ENCODE peak calls at places on chromosomes 4 and X, in ten cellular contexts. Y, U, P, F, B, I, V, N, O and W are unnamed samples.
A peak's percentile ranks its signal among the peaks of the same experiment; 100 is the strongest.

GRCh38 chrX:74537011-74537390 is 77.4 kb downstream of the RLIM start:
- DNase-seq in Y (no peak), U (no peak), P (no peak), F (no peak), B (no peak), I (peak; percentile 44), V (peak; percentile 68), N (no peak), O (no peak), W (no peak)

GRCh38 chr4:36323801-36324419 is 42.5 kb downstream of the DTHD1 start:
- DNase-seq in Y (no peak), U (no peak), P (no peak), F (no peak), B (no peak), I (no peak), V (no peak), N (no peak), O (no peak), W (no peak)

GRCh38 chrX:46649421-46650260 is 76.1 kb downstream of the CHST7 start:
- DNase-seq in Y (no peak), U (peak; percentile 45), P (no peak), F (no peak), B (no peak), I (peak; percentile 11), V (peak; percentile 70), N (no peak), O (peak; percentile 25), W (peak; percentile 59)

GRCh38 chrX:130125090-130125489 is 14.8 kb upstream of the ELF4 start:
- DNase-seq in Y (no peak), U (no peak), P (no peak), F (no peak), B (peak; percentile 50), I (peak; percentile 51), V (no peak), N (no peak), O (peak; percentile 46), W (no peak)

GRCh38 chr4:92303621-92304027 is at the start of gene GRID2:
- DNase-seq in Y (no peak), U (peak; percentile 75), P (no peak), F (peak; percentile 62), B (no peak), I (peak; percentile 38), V (peak; percentile 91), N (no peak), O (peak; percentile 20), W (peak; percentile 18)

GRCh38 chr4:123444298-123444731 is 47.7 kb downstream of the SPRY1 start:
- DNase-seq in Y (no peak), U (peak; percentile 91), P (peak; percentile 90), F (peak; percentile 71), B (no peak), I (peak; percentile 73), V (peak; percentile 84), N (no peak), O (peak; percentile 30), W (peak; percentile 55)

GRCh38 chr4:174544496-174544895 is 22.2 kb upstream of the HPGD start:
- DNase-seq in Y (no peak), U (no peak), P (peak; percentile 55), F (no peak), B (no peak), I (no peak), V (no peak), N (no peak), O (no peak), W (no peak)

GRCh38 chr4:86934147-86934771 is 552 bp upstream of the AFF1 start:
- DNase-seq in Y (no peak), U (peak; percentile 35), P (no peak), F (peak; percentile 31), B (no peak), I (no peak), V (peak; percentile 65), N (no peak), O (no peak), W (peak; percentile 32)

GRCh38 chr4:185738038-185738552 is 73.9 kb downstream of the SORBS2 start:
- DNase-seq in Y (peak; percentile 91), U (no peak), P (no peak), F (no peak), B (no peak), I (no peak), V (no peak), N (no peak), O (no peak), W (no peak)
- H3K4me1 ChIP-seq in Y (peaks cover 76% of the 10 kb centered on the region), U (peaks cover 22% of the 10 kb centered on the region), P (no peaks in the 10 kb centered on the region), F (peaks cover 45% of the 10 kb centered on the region), B (peaks cover 82% of the 10 kb centered on the region), I (no peaks in the 10 kb centered on the region), V (peaks cover 8% of the 10 kb centered on the region), N (no peaks in the 10 kb centered on the region), O (peaks cover 44% of the 10 kb centered on the region), W (peaks cover 3% of the 10 kb centered on the region)

DNA sequence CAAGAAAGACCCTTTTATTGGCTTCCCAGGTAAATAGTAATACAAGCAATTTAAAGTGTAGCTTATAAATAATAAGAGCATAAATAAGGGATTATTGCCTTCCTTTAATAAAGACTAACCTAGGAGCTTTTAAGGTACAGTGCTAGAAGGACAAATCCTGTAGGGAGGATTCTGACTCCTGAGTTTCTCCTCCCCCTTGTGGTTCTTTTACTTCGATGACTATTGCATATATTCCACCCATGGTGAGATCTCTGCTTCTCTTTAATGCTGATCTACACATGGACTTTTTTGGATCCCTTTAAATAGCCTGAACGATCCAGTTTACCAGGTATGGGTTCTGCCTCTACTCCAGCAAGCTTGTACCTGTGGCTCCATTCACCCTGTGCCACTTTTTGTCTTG is 2.5 kb downstream of the GALNT7 start:
- DNase-seq in Y (no peak), U (peak; percentile 45), P (peak; percentile 42), F (peak; percentile 25), B (no peak), I (peak; percentile 37), V (no peak), N (no peak), O (no peak), W (no peak)
- H3K4me3 ChIP-seq in Y (no peak overlapping the region), U (peak overlapping the region; percentile 98), P (no peak overlapping the region), F (no peak overlapping the region), B (no peak overlapping the region), I (peak overlapping the region; percentile 80), V (peak overlapping the region; percentile 86), N (no peak overlapping the region), O (no peak overlapping the region), W (no peak overlapping the region)

DNA sequence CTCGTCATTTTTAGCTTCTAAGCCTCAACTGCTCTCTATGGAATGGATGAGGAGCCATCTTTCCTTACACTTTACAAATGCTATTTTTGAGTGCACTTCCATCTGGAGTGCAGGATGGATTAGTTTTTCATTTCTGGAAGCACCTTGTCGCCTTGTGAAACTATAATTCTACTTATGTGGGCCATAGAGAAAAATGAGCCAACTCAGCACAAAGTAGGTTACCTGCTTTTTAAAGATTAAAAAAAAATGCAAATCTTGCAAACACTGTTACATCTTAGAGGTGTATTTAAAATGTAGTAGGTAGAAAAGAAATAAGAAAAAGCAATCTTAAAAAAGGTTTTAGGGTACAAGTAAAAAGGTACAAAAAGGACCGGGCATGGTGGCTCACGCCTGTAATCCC is 10.9 kb downstream of the BOD1L1 start:
- DNase-seq in Y (no peak), U (no peak), P (no peak), F (no peak), B (no peak), I (no peak), V (no peak), N (no peak), O (no peak), W (no peak)
- H3K4me1 ChIP-seq in Y (peaks cover 6% of the 10 kb centered on the region), U (no peaks in the 10 kb centered on the region), P (no peaks in the 10 kb centered on the region), F (no peaks in the 10 kb centered on the region), B (no peaks in the 10 kb centered on the region), I (no peaks in the 10 kb centered on the region), V (no peaks in the 10 kb centered on the region), N (peaks cover 18% of the 10 kb centered on the region), O (no peaks in the 10 kb centered on the region), W (no peaks in the 10 kb centered on the region)

GRCh38 chr4:152321923-152322322 is 214.0 kb downstream of the FBXW7 start:
- DNase-seq in Y (no peak), U (no peak), P (no peak), F (no peak), B (no peak), I (no peak), V (no peak), N (no peak), O (no peak), W (no peak)
- H3K4me3 ChIP-seq in Y (no peak overlapping the region), U (no peak overlapping the region), P (no peak overlapping the region), F (no peak overlapping the region), B (no peak overlapping the region), I (no peak overlapping the region), V (no peak overlapping the region), N (no peak overlapping the region), O (no peak overlapping the region), W (no peak overlapping the region)

GRCh38 chr4:38672247-38673071 is 8.5 kb downstream of the KLF3 start:
- DNase-seq in Y (no peak), U (peak; percentile 91), P (no peak), F (no peak), B (no peak), I (no peak), V (peak; percentile 80), N (no peak), O (no peak), W (peak; percentile 68)

GRCh38 chr4:38673109-38673978 is 9.3 kb downstream of the KLF3 start:
- DNase-seq in Y (no peak), U (no peak), P (peak; percentile 98), F (peak; percentile 25), B (no peak), I (peak; percentile 70), V (peak; percentile 55), N (no peak), O (peak; percentile 72), W (peak; percentile 26)

GRCh38 chr4:38676986-38677385 is 13.0 kb downstream of the KLF3 start:
- DNase-seq in Y (peak; percentile 70), U (no peak), P (no peak), F (no peak), B (no peak), I (no peak), V (peak; percentile 28), N (no peak), O (no peak), W (no peak)

GRCh38 chr4:38675167-38676121 is 11.4 kb downstream of the KLF3 start:
- DNase-seq in Y (peak; percentile 94), U (peak; percentile 90), P (peak; percentile 84), F (peak; percentile 86), B (peak; percentile 63), I (peak; percentile 90), V (peak; percentile 93), N (no peak), O (no peak), W (peak; percentile 89)

DNA sequence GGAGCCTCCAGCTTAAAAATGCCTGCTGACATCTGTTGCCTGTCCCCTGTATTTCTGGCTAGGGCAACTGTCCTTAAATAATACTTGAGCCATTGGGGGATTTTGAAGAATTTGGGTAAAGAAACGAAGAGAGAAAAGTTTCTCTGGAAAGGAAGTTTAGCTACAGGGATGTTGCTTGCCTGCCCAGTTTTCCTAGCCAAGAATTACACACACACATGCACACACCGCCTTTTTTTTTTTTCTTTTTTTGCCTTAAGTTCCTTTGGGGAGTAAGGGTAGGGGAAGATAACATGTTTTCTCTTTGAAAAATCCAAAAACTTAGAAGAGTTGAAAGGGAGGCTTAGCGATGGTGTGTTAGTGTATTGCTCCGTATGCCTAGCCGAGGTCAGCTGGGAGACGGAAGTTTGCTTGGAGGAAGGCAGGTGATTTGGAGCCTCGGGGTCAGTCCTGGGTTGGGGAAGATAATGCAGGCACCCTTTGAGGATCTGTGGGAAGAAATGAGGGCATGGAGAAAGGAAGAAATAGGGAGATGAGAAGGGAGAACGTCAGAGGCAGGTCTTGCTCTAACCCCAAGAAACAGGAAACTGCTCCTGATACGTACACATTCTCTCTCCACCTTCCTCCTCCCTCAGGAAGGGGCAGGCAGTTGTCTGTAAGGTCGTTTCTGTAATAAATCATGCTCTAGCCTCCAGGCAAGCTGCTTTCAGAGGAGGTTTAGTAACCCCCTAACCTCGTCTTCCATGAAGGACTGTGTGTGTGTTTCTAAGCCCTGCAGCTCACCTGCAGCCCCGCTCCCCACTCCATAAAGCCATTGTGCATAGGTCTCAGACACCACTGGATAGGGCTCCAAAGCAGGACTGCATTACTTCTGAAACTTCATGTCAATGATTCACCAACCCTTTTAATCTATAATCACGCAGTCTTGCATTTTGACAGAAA is 10.5 kb downstream of the KLF3 start:
- DNase-seq in Y (peak; percentile 86), U (peak; percentile 15), P (peak; percentile 67), F (peak; percentile 36), B (no peak), I (peak; percentile 48), V (peak; percentile 64), N (no peak), O (no peak), W (peak; percentile 44)
- H3K4me1 ChIP-seq in Y (peaks cover 97% of the 10 kb centered on the region), U (peaks cover 55% of the 10 kb centered on the region), P (peaks cover 30% of the 10 kb centered on the region), F (peaks cover 45% of the 10 kb centered on the region), B (peaks cover 81% of the 10 kb centered on the region), I (peaks cover 70% of the 10 kb centered on the region), V (peaks cover 18% of the 10 kb centered on the region), N (peaks cover 71% of the 10 kb centered on the region), O (peaks cover 86% of the 10 kb centered on the region), W (peaks cover 42% of the 10 kb centered on the region)